ENCODE peak calls at places on chromosomes 3 and 15, in eight cellular contexts. J is upper lobe of right lung; E is fibroblast of mammary gland; Z is AG09319; P is kidney tubule cell; S is kidney epithelial cell; X is activated naive CD4-positive, alpha-beta T cell; B is cardiac muscle cell. I is an unnamed sample.

GRCh38 chr15:69983696-69984265 is 113.9 kb downstream of the TLE3 start:
- DNase-seq in J (no peak), E (peak; percentile 4), Z (no peak), P (peak; percentile 57), S (no peak), X (no peak), B (no peak), I (no peak)

GRCh38 chr3:37217098-37217849 is 42.9 kb upstream of the LRRFIP2 start:
- DNase-seq in J (no peak), E (no peak), Z (no peak), P (no peak), S (no peak), X (no peak), B (no peak), I (no peak)

GRCh38 chr15:68820205-68820588 is 498 bp downstream of the ANP32A start:
- DNase-seq in J (peak; percentile 82), E (peak; percentile 14), Z (no peak), P (peak; percentile 51), S (no peak), X (peak; percentile 49), B (peak; percentile 50), I (peak; percentile 67)

GRCh38 chr15:50119063-50119700 is at the start of gene ATP8B4:
- DNase-seq in J (no peak), E (no peak), Z (no peak), P (no peak), S (no peak), X (no peak), B (no peak), I (peak; percentile 73)

GRCh38 chr15:34773916-34774315 is 19.1 kb upstream of the GJD2 start:
- DNase-seq in J (no peak), E (no peak), Z (no peak), P (no peak), S (no peak), X (no peak), B (no peak), I (no peak)

GRCh38 chr15:42544858-42545629 is 3.5 kb downstream of the LRRC57 start:
- DNase-seq in J (no peak), E (no peak), Z (no peak), P (no peak), S (no peak), X (no peak), B (no peak), I (no peak)

GRCh38 chr3:191688756-191689433 is 227.9 kb downstream of the PYDC2 start:
- DNase-seq in J (no peak), E (no peak), Z (no peak), P (no peak), S (no peak), X (no peak), B (no peak), I (peak; percentile 65)

GRCh38 chr15:78740904-78741274 is 70.4 kb downstream of the ADAMTS7 start:
- DNase-seq in J (no peak), E (no peak), Z (no peak), P (no peak), S (no peak), X (no peak), B (no peak), I (no peak)

GRCh38 chr3:121690777-121691405 is 30.2 kb upstream of the HCLS1 start:
- DNase-seq in J (no peak), E (no peak), Z (no peak), P (no peak), S (no peak), X (no peak), B (no peak), I (no peak)

GRCh38 chr3:150149651-150150051 is 179.0 kb upstream of the PFN2 start:
- DNase-seq in J (no peak), E (peak; percentile 96), Z (peak; percentile 48), P (peak; percentile 94), S (no peak), X (no peak), B (no peak), I (no peak)

GRCh38 chr3:35677797-35678196 is 38.5 kb downstream of the ARPP21 start:
- DNase-seq in J (no peak), E (no peak), Z (no peak), P (no peak), S (no peak), X (no peak), B (no peak), I (no peak)

GRCh38 chr15:52464478-52464877 is 64.2 kb downstream of the MYO5A start:
- DNase-seq in J (no peak), E (peak; percentile 33), Z (no peak), P (no peak), S (no peak), X (no peak), B (no peak), I (no peak)

GRCh38 chr3:10964537-10965167 is 27.9 kb upstream of the SLC6A1 start:
- DNase-seq in J (no peak), E (peak; percentile 8), Z (no peak), P (no peak), S (no peak), X (no peak), B (peak; percentile 84), I (peak; percentile 89)

GRCh38 chr3:153357436-153357835 is 195.4 kb downstream of the RAP2B start:
- DNase-seq in J (no peak), E (no peak), Z (no peak), P (no peak), S (no peak), X (no peak), B (no peak), I (no peak)

GRCh38 chr15:60580650-60581415 is 101.9 kb upstream of the ICE2 start:
- DNase-seq in J (no peak), E (no peak), Z (no peak), P (no peak), S (no peak), X (no peak), B (no peak), I (no peak)

GRCh38 chr3:64728428-64728827 is 40.6 kb upstream of the ADAMTS9 start:
- DNase-seq in J (no peak), E (no peak), Z (no peak), P (peak; percentile 54), S (no peak), X (no peak), B (peak; percentile 15), I (no peak)

GRCh38 chr15:59532770-59533379 is 78.7 kb upstream of the GCNT3 start:
- DNase-seq in J (no peak), E (peak; percentile 46), Z (no peak), P (peak; percentile 70), S (peak; percentile 10), X (no peak), B (peak; percentile 54), I (peak; percentile 64)

GRCh38 chr3:71816757-71817156 is 31.8 kb upstream of the PROK2 start:
- DNase-seq in J (no peak), E (no peak), Z (no peak), P (no peak), S (no peak), X (no peak), B (no peak), I (peak; percentile 58)

GRCh38 chr3:189308594-189308993 is 136.8 kb downstream of the TPRG1 start:
- DNase-seq in J (no peak), E (peak; percentile 5), Z (no peak), P (no peak), S (no peak), X (no peak), B (no peak), I (no peak)

GRCh38 chr3:182738583-182739514 is 54.5 kb upstream of the ATP11B start:
- DNase-seq in J (no peak), E (no peak), Z (no peak), P (peak; percentile 86), S (peak; percentile 10), X (no peak), B (no peak), I (no peak)

GRCh38 chr15:59953392-59953883 is 50.7 kb upstream of the FOXB1 start:
- DNase-seq in J (no peak), E (no peak), Z (no peak), P (peak; percentile 26), S (no peak), X (no peak), B (no peak), I (peak; percentile 53)

GRCh38 chr3:134713673-134714072 is 62.9 kb upstream of the KY start:
- DNase-seq in J (no peak), E (no peak), Z (no peak), P (peak; percentile 9), S (no peak), X (no peak), B (no peak), I (no peak)

GRCh38 chr15:76330281-76330680 is 6.3 kb upstream of the ISL2 start:
- DNase-seq in J (no peak), E (peak; percentile 67), Z (peak; percentile 25), P (peak; percentile 37), S (no peak), X (no peak), B (peak; percentile 63), I (peak; percentile 87)

GRCh38 chr15:26438316-26438715 is 334.6 kb downstream of the GABRB3 start:
- DNase-seq in J (no peak), E (no peak), Z (no peak), P (no peak), S (no peak), X (no peak), B (no peak), I (no peak)

GRCh38 chr3:76307556-76307955 is 522.2 kb upstream of the ZNF717 start:
- DNase-seq in J (no peak), E (no peak), Z (no peak), P (no peak), S (no peak), X (no peak), B (no peak), I (no peak)

GRCh38 chr3:100106094-100106493 is 8.2 kb downstream of the FILIP1L start:
- DNase-seq in J (no peak), E (peak; percentile 24), Z (no peak), P (peak; percentile 3), S (no peak), X (no peak), B (no peak), I (no peak)

GRCh38 chr15:64895285-64896065 is 16.2 kb upstream of the ANKDD1A start:
- DNase-seq in J (no peak), E (peak; percentile 49), Z (no peak), P (peak; percentile 36), S (no peak), X (no peak), B (no peak), I (peak; percentile 44)

GRCh38 chr3:98691897-98692296 is 71.2 kb upstream of the ST3GAL6 start:
- DNase-seq in J (no peak), E (no peak), Z (no peak), P (peak; percentile 7), S (no peak), X (no peak), B (peak; percentile 10), I (no peak)

GRCh38 chr3:44077267-44077666 is 164.4 kb upstream of the TOPAZ1 start:
- DNase-seq in J (no peak), E (no peak), Z (no peak), P (no peak), S (no peak), X (no peak), B (no peak), I (peak; percentile 63)

GRCh38 chr3:127809211-127809610 is 13.1 kb downstream of the MGLL start:
- DNase-seq in J (no peak), E (no peak), Z (no peak), P (no peak), S (no peak), X (no peak), B (no peak), I (no peak)

GRCh38 chr3:114651555-114651954 is 357.7 kb downstream of the TIGIT start:
- DNase-seq in J (no peak), E (no peak), Z (no peak), P (no peak), S (no peak), X (no peak), B (no peak), I (no peak)

GRCh38 chr15:76099388-76099787 is 39.6 kb downstream of the TMEM266 start:
- DNase-seq in J (no peak), E (no peak), Z (no peak), P (no peak), S (no peak), X (no peak), B (no peak), I (no peak)

GRCh38 chr3:126887686-126888085 is 95.2 kb upstream of the PLXNA1 start:
- DNase-seq in J (no peak), E (no peak), Z (no peak), P (no peak), S (no peak), X (no peak), B (no peak), I (no peak)

GRCh38 chr3:127784865-127785710 is 37.2 kb downstream of the MGLL start:
- DNase-seq in J (peak; percentile 82), E (no peak), Z (no peak), P (no peak), S (no peak), X (no peak), B (no peak), I (no peak)

I was measured in endodermal cell.